ENCODE peak calls at places on chromosome 16, in four cellular contexts. One of them, this sample, is unnamed.

GRCh38 chr16:70252355-70252988 is 732 bp upstream of the EXOSC6 start:
- DNase-seq in K562: peak
- DNase-seq in HepG2: no peak
- DNase-seq in HCT116: no peak
- DNase-seq in this sample: peak

GRCh38 chr16:9647981-9648701 is 534.1 kb downstream of the GRIN2A start:
- DNase-seq in K562: peak
- DNase-seq in HepG2: peak
- DNase-seq in HCT116: no peak
- DNase-seq in this sample: peak

GRCh38 chr16:68229431-68230175 is 6.3 kb downstream of the ESRP2 start:
- DNase-seq in K562: peak
- DNase-seq in HepG2: peak
- DNase-seq in HCT116: no peak
- DNase-seq in this sample: peak

GRCh38 chr16:30874244-30874820 is 19.5 kb downstream of the BCL7C start:
- DNase-seq in K562: no peak
- DNase-seq in HepG2: no peak
- DNase-seq in HCT116: no peak
- DNase-seq in this sample: no peak

GRCh38 chr16:81071816-81072215 is 5.2 kb downstream of the C16orf46 start:
- DNase-seq in K562: peak
- DNase-seq in HepG2: peak
- DNase-seq in HCT116: peak
- DNase-seq in this sample: no peak

GRCh38 chr16:12201216-12201615 is 224.7 kb downstream of the SNX29 start:
- DNase-seq in K562: no peak
- DNase-seq in HepG2: no peak
- DNase-seq in HCT116: no peak
- DNase-seq in this sample: no peak

GRCh38 chr16:30005341-30006094 is 5.3 kb downstream of the DOC2A start:
- DNase-seq in K562: peak
- DNase-seq in HepG2: peak
- DNase-seq in HCT116: no peak
- DNase-seq in this sample: peak

GRCh38 chr16:70508752-70509151 is 14.6 kb downstream of the COG4 start:
- DNase-seq in K562: no peak
- DNase-seq in HepG2: no peak
- DNase-seq in HCT116: no peak
- DNase-seq in this sample: no peak

GRCh38 chr16:27638833-27639587 is 89.1 kb downstream of the KATNIP start:
- DNase-seq in K562: no peak
- DNase-seq in HepG2: no peak
- DNase-seq in HCT116: no peak
- DNase-seq in this sample: no peak

GRCh38 chr16:69393898-69394849 is 8.4 kb upstream of the TERF2 start:
- DNase-seq in K562: no peak
- DNase-seq in HepG2: no peak
- DNase-seq in HCT116: no peak
- DNase-seq in this sample: no peak

GRCh38 chr16:30533748-30534367 is 800 bp downstream of the ZNF747 start:
- DNase-seq in K562: no peak
- DNase-seq in HepG2: no peak
- DNase-seq in HCT116: no peak
- DNase-seq in this sample: peak

GRCh38 chr16:15771694-15772093 is 85.1 kb downstream of the MYH11 start:
- DNase-seq in K562: no peak
- DNase-seq in HepG2: no peak
- DNase-seq in HCT116: no peak
- DNase-seq in this sample: no peak

GRCh38 chr16:70767377-70768204 is 33.4 kb downstream of the VAC14 start:
- DNase-seq in K562: no peak
- DNase-seq in HepG2: no peak
- DNase-seq in HCT116: no peak
- DNase-seq in this sample: no peak

GRCh38 chr16:13945734-13946490 is 26.0 kb downstream of the ERCC4 start:
- DNase-seq in K562: no peak
- DNase-seq in HepG2: peak
- DNase-seq in HCT116: no peak
- DNase-seq in this sample: no peak

GRCh38 chr16:71555230-71555891 is 21.5 kb downstream of the TAT start:
- DNase-seq in K562: no peak
- DNase-seq in HepG2: no peak
- DNase-seq in HCT116: no peak
- DNase-seq in this sample: no peak

GRCh38 chr16:81003064-81003463 is 3.6 kb downstream of the CMC2 start:
- DNase-seq in K562: no peak
- DNase-seq in HepG2: no peak
- DNase-seq in HCT116: no peak
- DNase-seq in this sample: no peak

GRCh38 chr16:31215287-31216115 is 1.4 kb downstream of the PYDC1 start:
- DNase-seq in K562: peak
- DNase-seq in HepG2: peak
- DNase-seq in HCT116: peak
- DNase-seq in this sample: peak

GRCh38 chr16:3637371-3637923 is 17.0 kb upstream of the DNASE1 start:
- DNase-seq in K562: no peak
- DNase-seq in HepG2: peak
- DNase-seq in HCT116: no peak
- DNase-seq in this sample: peak

GRCh38 chr16:83021049-83021448 is 394.3 kb downstream of the CDH13 start:
- DNase-seq in K562: no peak
- DNase-seq in HepG2: no peak
- DNase-seq in HCT116: no peak
- DNase-seq in this sample: no peak

GRCh38 chr16:85912271-85912974 is 13.5 kb downstream of the IRF8 start:
- DNase-seq in K562: no peak
- DNase-seq in HepG2: no peak
- DNase-seq in HCT116: no peak
- DNase-seq in this sample: no peak

GRCh38 chr16:28218109-28218508 is 6.3 kb upstream of the XPO6 start:
- DNase-seq in K562: peak
- DNase-seq in HepG2: peak
- DNase-seq in HCT116: peak
- DNase-seq in this sample: no peak

GRCh38 chr16:68369697-68370096 is 58.9 kb downstream of the PRMT7 start:
- DNase-seq in K562: no peak
- DNase-seq in HepG2: no peak
- DNase-seq in HCT116: no peak
- DNase-seq in this sample: no peak

GRCh38 chr16:75095204-75095621 is 21.4 kb downstream of the LDHD start:
- DNase-seq in K562: no peak
- DNase-seq in HepG2: no peak
- DNase-seq in HCT116: no peak
- DNase-seq in this sample: no peak

GRCh38 chr16:75095637-75096036 is 20.9 kb downstream of the LDHD start:
- DNase-seq in K562: no peak
- DNase-seq in HepG2: no peak
- DNase-seq in HCT116: no peak
- DNase-seq in this sample: no peak

GRCh38 chr16:75096730-75097129 is 19.9 kb downstream of the LDHD start:
- DNase-seq in K562: no peak
- DNase-seq in HepG2: no peak
- DNase-seq in HCT116: peak
- DNase-seq in this sample: peak

GRCh38 chr16:75092777-75093176 is 23.8 kb downstream of the LDHD start:
- DNase-seq in K562: no peak
- DNase-seq in HepG2: no peak
- DNase-seq in HCT116: no peak
- DNase-seq in this sample: no peak

DNA sequence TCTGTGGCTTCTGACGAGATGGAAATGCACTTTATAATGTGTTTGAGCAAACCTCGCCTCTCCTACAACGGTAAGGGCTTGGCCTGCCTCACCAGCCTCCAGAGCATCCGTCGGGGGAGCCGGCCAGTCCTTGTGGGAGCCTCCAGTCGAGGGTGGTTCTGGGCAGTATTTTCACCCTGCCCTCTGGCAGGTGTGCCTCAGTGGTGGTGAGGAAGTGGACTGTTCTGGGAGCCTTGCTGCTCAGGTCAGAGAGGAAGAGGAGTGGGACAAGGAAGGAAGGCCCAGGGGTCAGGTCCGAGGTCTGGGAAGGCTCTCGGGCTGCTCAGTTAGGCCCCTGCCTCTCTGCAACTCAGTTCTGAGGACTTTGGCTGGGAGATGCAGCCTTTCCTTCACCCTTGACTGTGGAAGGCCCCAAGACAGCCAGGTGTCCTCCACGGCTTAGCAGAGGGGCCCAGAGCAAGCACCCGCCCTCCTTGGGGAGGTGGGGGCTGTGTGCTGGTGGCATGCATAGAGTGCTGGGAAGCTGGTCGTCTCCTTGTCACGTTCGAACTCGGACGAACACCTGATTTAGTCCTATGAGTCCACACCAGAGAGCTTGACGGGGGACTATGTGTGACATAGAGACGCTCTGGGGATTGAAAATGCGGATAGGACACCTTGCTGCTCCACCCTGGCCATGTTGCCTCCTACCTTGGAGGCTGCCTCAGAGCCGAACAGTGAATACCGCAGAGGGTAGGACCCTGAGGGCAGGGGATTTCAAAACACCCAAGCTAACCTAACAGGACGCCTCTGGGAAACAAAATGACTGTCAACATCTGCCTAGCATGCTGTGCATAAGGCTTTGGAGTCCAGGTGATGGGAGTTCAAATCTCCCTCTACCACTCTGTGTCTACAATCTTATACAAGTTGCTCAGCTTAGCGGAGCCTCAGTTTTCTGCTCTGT is 22.7 kb downstream of the LDHD start:
- DNase-seq in K562: no peak
- DNase-seq in HepG2: no peak
- DNase-seq in HCT116: no peak
- DNase-seq in this sample: no peak
- TF ChIP-seq ELF1 in K562: no peak
- TF ChIP-seq ELF1 in HepG2: no peak
- TF ChIP-seq ELF1 in HCT116: no peak
- TF ChIP-seq ELF1 in this sample: no peak

GRCh38 chr16:88811600-88811849 is 203 bp downstream of the APRT start:
- DNase-seq in K562: no peak
- DNase-seq in HepG2: no peak
- DNase-seq in HCT116: no peak
- DNase-seq in this sample: no peak

GRCh38 chr16:88815227-88815626 is 3.5 kb upstream of the APRT start:
- DNase-seq in K562: no peak
- DNase-seq in HepG2: no peak
- DNase-seq in HCT116: no peak
- DNase-seq in this sample: no peak

GRCh38 chr16:88814144-88814502 is 2.4 kb upstream of the APRT start:
- DNase-seq in K562: no peak
- DNase-seq in HepG2: no peak
- DNase-seq in HCT116: no peak
- DNase-seq in this sample: no peak

GRCh38 chr16:88811850-88812736 is at the start of gene APRT:
- DNase-seq in K562: peak
- DNase-seq in HepG2: peak
- DNase-seq in HCT116: peak
- DNase-seq in this sample: peak

DNA sequence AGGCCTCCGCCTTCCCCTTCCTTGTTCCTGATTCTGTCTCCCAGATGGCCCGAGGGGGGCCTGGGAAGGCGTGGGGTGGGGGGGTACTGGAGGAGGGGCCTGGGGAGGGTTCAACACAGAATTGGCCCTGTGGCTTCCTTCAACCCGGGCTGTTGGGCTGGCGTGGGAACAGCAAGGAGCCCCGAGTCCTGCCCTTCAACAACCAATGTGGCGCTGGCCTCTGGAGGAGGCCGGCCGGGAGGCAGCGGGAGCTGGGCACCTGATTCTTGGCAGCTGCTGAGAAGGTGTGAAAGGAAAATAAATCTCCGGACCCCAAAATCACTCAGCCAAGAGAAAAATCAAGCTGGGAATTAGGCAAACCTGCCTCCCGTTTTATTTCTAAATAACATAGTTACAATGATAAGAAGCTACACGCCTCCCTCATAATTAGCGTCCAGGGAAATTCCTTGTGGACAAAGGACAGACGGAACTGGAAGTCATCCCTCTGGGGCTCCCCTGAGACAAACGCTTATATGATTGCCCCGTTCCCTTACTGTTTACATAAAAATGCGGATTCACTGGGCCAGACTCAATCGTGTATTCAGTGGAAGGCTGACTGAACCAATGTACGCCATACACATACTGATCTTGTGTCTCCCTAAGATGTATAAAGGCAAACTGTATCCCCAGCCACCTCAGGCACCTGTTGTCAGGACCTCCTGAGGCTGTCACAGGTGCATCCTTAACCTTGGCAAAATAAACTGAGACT is 1.8 kb upstream of the APRT start:
- DNase-seq in K562: no peak
- DNase-seq in HepG2: no peak
- DNase-seq in HCT116: no peak
- DNase-seq in this sample: no peak
- TF ChIP-seq ELF1 in K562: no peak
- TF ChIP-seq ELF1 in HepG2: no peak
- TF ChIP-seq ELF1 in HCT116: no peak
- TF ChIP-seq ELF1 in this sample: no peak

DNA sequence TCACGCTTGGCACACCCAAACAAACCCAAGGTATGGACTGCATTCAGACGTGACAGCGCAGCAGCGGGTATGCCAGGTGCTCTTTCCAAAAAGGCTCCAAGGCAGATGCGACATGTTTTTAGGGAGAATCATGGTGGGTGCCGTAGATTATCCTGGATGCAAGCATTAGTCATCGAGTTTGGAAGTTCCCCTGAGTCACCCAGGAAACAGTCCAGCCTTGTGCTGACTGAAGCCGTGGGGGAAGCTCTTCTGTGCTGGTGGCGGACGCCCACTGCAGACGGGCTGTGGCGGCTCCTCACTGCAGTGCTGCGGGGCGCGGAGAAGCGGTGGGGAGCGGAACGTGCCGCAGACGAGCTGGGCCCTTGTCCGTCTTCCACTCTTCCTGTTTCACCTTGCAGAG is 13.9 kb downstream of the JPT2 start:
- DNase-seq in K562: no peak
- DNase-seq in HepG2: no peak
- DNase-seq in HCT116: no peak
- DNase-seq in this sample: no peak
- TF ChIP-seq ELF1 in K562: no peak
- TF ChIP-seq ELF1 in HepG2: no peak
- TF ChIP-seq ELF1 in HCT116: no peak
- TF ChIP-seq ELF1 in this sample: no peak

DNA sequence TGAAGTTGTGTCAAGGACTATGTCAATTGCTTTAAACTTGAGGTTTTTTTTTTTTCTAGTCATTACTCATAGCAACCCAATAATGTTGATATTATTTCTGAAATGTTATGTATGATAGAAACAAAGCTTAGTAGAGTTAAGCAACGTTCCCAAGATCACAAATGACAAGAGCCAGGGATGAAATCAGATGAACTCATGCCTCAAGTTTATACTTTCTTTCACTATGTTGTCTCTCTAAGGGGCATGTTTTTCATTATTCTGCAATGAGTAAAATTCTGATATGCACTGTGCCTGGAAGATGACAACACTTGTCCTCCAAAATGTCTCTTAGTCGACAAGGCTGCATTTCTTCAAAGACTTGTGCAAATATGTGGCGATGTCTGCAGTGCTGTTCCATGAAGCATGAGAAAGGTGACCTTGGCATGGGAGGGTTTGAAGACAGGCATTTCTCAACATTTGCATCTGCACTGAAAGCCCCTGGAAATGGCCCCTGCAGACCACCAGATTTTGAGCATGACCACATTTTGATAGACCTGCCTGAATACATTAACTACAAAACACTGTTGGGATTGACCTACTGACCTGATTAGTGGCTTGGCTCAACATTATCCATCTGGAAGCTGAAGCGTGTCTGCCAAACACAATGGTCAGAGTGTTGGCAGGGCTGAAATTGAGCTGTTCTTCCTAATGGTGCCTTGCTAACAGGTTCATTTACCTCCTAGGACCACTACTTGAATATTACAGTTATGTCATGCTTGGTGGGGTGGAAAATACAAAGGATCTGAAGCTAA is 1027.5 kb downstream of the CDH11 start:
- DNase-seq in K562: no peak
- DNase-seq in HepG2: no peak
- DNase-seq in HCT116: no peak
- DNase-seq in this sample: no peak
- TF ChIP-seq ELF1 in K562: no peak
- TF ChIP-seq ELF1 in HepG2: no peak
- TF ChIP-seq ELF1 in HCT116: no peak
- TF ChIP-seq ELF1 in this sample: no peak